ENCODE peak calls at places on chromosome 14, in four cellular contexts. D is retina, I is EL, N is Ammon's horn. P is an unnamed sample.

GRCh38 chr14:98647754-98648153 is 624.2 kb downstream of the BCL11B start:
- DNase-seq in N (no peak), D (no peak), I (no peak), P (no peak)

GRCh38 chr14:22886500-22887259 is 3.7 kb downstream of the REM2 start:
- DNase-seq in D (peak), N (no peak), I (peak), P (no peak)

GRCh38 chr14:70281938-70282337 is 77.5 kb downstream of the COX16 start:
- DNase-seq in N (no peak), D (no peak), I (no peak), P (no peak)

GRCh38 chr14:104239866-104240301 is 101.5 kb downstream of the KIF26A start:
- DNase-seq in I (no peak), D (no peak), N (no peak), P (no peak)

GRCh38 chr14:90760591-90761316 is 55.5 kb downstream of the TTC7B start:
- DNase-seq in N (no peak), D (peak), I (peak), P (peak)

GRCh38 chr14:90061849-90062794 is at the start of gene KCNK13:
- DNase-seq in I (no peak), D (peak), N (no peak), P (no peak)

GRCh38 chr14:53516261-53516774 is 363.2 kb upstream of the DDHD1 start:
- DNase-seq in N (no peak), D (no peak), I (peak), P (no peak)

GRCh38 chr14:56587701-56588100 is 8.1 kb downstream of the TMEM260 start:
- DNase-seq in D (no peak), I (no peak), N (no peak), P (no peak)

GRCh38 chr14:32472512-32473472 is 143.7 kb downstream of the AKAP6 start:
- DNase-seq in N (peak), I (peak), D (no peak), P (peak)

GRCh38 chr14:104447750-104448149 is 131.8 kb upstream of the C14orf180 start:
- DNase-seq in N (no peak), D (no peak), I (no peak), P (no peak)

GRCh38 chr14:93090826-93091583 is 24.7 kb downstream of the ITPK1 start:
- DNase-seq in N (peak), I (no peak), D (no peak), P (peak)

GRCh38 chr14:22276913-22277816 is 311.9 kb downstream of the DAD1 start:
- DNase-seq in I (peak), D (peak), N (no peak), P (peak)

GRCh38 chr14:22650960-22651521 is 6.9 kb upstream of the OR6J1 start:
- DNase-seq in D (no peak), N (no peak), I (peak), P (peak)

GRCh38 chr14:61663312-61663974 is 31.9 kb upstream of the HIF1A start:
- DNase-seq in I (no peak), N (no peak), D (no peak), P (no peak)

GRCh38 chr14:77059276-77059934 is 30.9 kb upstream of the IRF2BPL start:
- DNase-seq in N (peak), D (no peak), I (peak), P (no peak)